ENCODE peak calls at places on chromosomes 4 and X, in five cellular contexts. One of them, this sample, is unnamed.
A peak's percentile ranks its signal among the peaks of the same experiment; 100 is the strongest.

GRCh38 chrX:41045960-41046567 is 39.2 kb upstream of the USP9X start:
- DNase-seq in tibial artery: no peak
- DNase-seq in A549: peak; percentile 48
- DNase-seq in mammary epithelial cell: no peak
- DNase-seq in CD4-positive, alpha-beta memory T cell: no peak
- DNase-seq in this sample: no peak

GRCh38 chr4:88843067-88843723 is 145.6 kb upstream of the NAP1L5 start:
- DNase-seq in tibial artery: no peak
- DNase-seq in mammary epithelial cell: no peak
- DNase-seq in CD4-positive, alpha-beta memory T cell: no peak
- DNase-seq in A549: no peak
- DNase-seq in this sample: no peak

GRCh38 chr4:159504634-159505033 is 401.8 kb downstream of the RAPGEF2 start:
- DNase-seq in A549: no peak
- DNase-seq in tibial artery: no peak
- DNase-seq in CD4-positive, alpha-beta memory T cell: no peak
- DNase-seq in mammary epithelial cell: no peak
- DNase-seq in this sample: no peak

GRCh38 chr4:147110968-147111367 is 165.3 kb upstream of the TTC29 start:
- DNase-seq in CD4-positive, alpha-beta memory T cell: no peak
- DNase-seq in tibial artery: no peak
- DNase-seq in mammary epithelial cell: no peak
- DNase-seq in A549: no peak
- DNase-seq in this sample: no peak

GRCh38 chr4:83440899-83441298 is 14.7 kb downstream of the HELQ start:
- DNase-seq in CD4-positive, alpha-beta memory T cell: no peak
- DNase-seq in A549: no peak
- DNase-seq in tibial artery: no peak
- DNase-seq in mammary epithelial cell: no peak
- DNase-seq in this sample: no peak

GRCh38 chr4:118917582-118917981 is 28.9 kb downstream of the SYNPO2 start:
- DNase-seq in tibial artery: no peak
- DNase-seq in CD4-positive, alpha-beta memory T cell: no peak
- DNase-seq in A549: no peak
- DNase-seq in mammary epithelial cell: no peak
- DNase-seq in this sample: no peak

GRCh38 chr4:127936974-127937373 is 28.0 kb downstream of the MFSD8 start:
- DNase-seq in CD4-positive, alpha-beta memory T cell: no peak
- DNase-seq in A549: no peak
- DNase-seq in mammary epithelial cell: peak; percentile 44
- DNase-seq in tibial artery: no peak
- DNase-seq in this sample: no peak

GRCh38 chrX:74500067-74500466 is 78.8 kb downstream of the SLC16A2 start:
- DNase-seq in mammary epithelial cell: no peak
- DNase-seq in CD4-positive, alpha-beta memory T cell: no peak
- DNase-seq in tibial artery: no peak
- DNase-seq in A549: no peak
- DNase-seq in this sample: no peak

GRCh38 chr4:168021666-168022065 is 70.7 kb upstream of the ANXA10 start:
- DNase-seq in A549: no peak
- DNase-seq in CD4-positive, alpha-beta memory T cell: no peak
- DNase-seq in tibial artery: no peak
- DNase-seq in mammary epithelial cell: peak; percentile 56
- DNase-seq in this sample: no peak

GRCh38 chrX:148381603-148382002 is 118.8 kb upstream of the AFF2 start:
- DNase-seq in mammary epithelial cell: no peak
- DNase-seq in CD4-positive, alpha-beta memory T cell: peak; percentile 9
- DNase-seq in A549: no peak
- DNase-seq in tibial artery: no peak
- DNase-seq in this sample: no peak

GRCh38 chrX:153922932-153923857 is 2.9 kb downstream of the ARHGAP4 start:
- DNase-seq in CD4-positive, alpha-beta memory T cell: no peak
- DNase-seq in tibial artery: peak; percentile 80
- DNase-seq in mammary epithelial cell: peak; percentile 17
- DNase-seq in A549: peak; percentile 52
- DNase-seq in this sample: peak; percentile 83

GRCh38 chr4:97770222-97770621 is 373.1 kb downstream of the STPG2 start:
- DNase-seq in CD4-positive, alpha-beta memory T cell: no peak
- DNase-seq in tibial artery: no peak
- DNase-seq in A549: no peak
- DNase-seq in mammary epithelial cell: no peak
- DNase-seq in this sample: no peak

GRCh38 chr4:58776627-58777026 is 1666.4 kb upstream of the IGFBP7 start:
- DNase-seq in CD4-positive, alpha-beta memory T cell: no peak
- DNase-seq in A549: peak; percentile 60
- DNase-seq in tibial artery: no peak
- DNase-seq in mammary epithelial cell: no peak
- DNase-seq in this sample: no peak

GRCh38 chr4:138910914-138911336 is 104.7 kb upstream of the NOCT start:
- DNase-seq in tibial artery: peak; percentile 76
- DNase-seq in CD4-positive, alpha-beta memory T cell: no peak
- DNase-seq in mammary epithelial cell: peak; percentile 87
- DNase-seq in A549: peak; percentile 90
- DNase-seq in this sample: peak; percentile 56

GRCh38 chr4:183130328-183131155 is 31.5 kb downstream of the WWC2 start:
- DNase-seq in mammary epithelial cell: peak; percentile 74
- DNase-seq in tibial artery: no peak
- DNase-seq in A549: peak; percentile 41
- DNase-seq in CD4-positive, alpha-beta memory T cell: no peak
- DNase-seq in this sample: no peak

GRCh38 chr4:12926189-12927066 is 557.7 kb downstream of the RAB28 start:
- DNase-seq in A549: no peak
- DNase-seq in tibial artery: no peak
- DNase-seq in CD4-positive, alpha-beta memory T cell: no peak
- DNase-seq in mammary epithelial cell: no peak
- DNase-seq in this sample: no peak

GRCh38 chr4:4386736-4387392 is at the start of gene NSG1:
- DNase-seq in tibial artery: no peak
- DNase-seq in CD4-positive, alpha-beta memory T cell: peak; percentile 51
- DNase-seq in A549: peak; percentile 13
- DNase-seq in mammary epithelial cell: peak; percentile 58
- DNase-seq in this sample: peak; percentile 46

GRCh38 chr4:153260553-153261306 is 56.5 kb downstream of the TRIM2 start:
- DNase-seq in CD4-positive, alpha-beta memory T cell: no peak
- DNase-seq in A549: no peak
- DNase-seq in mammary epithelial cell: no peak
- DNase-seq in tibial artery: no peak
- DNase-seq in this sample: no peak

GRCh38 chr4:1323635-1324442 is 23.2 kb upstream of the UVSSA start:
- DNase-seq in tibial artery: no peak
- DNase-seq in A549: peak; percentile 72
- DNase-seq in mammary epithelial cell: peak; percentile 98
- DNase-seq in CD4-positive, alpha-beta memory T cell: no peak
- DNase-seq in this sample: no peak

GRCh38 chrX:45602151-45602550 is 401.5 kb upstream of the DIPK2B start:
- DNase-seq in A549: no peak
- DNase-seq in CD4-positive, alpha-beta memory T cell: no peak
- DNase-seq in tibial artery: no peak
- DNase-seq in mammary epithelial cell: no peak
- DNase-seq in this sample: no peak

GRCh38 chr4:3462790-3463415 is at the start of gene DOK7:
- DNase-seq in mammary epithelial cell: no peak
- DNase-seq in tibial artery: no peak
- DNase-seq in A549: no peak
- DNase-seq in CD4-positive, alpha-beta memory T cell: no peak
- DNase-seq in this sample: peak; percentile 87

GRCh38 chr4:23789765-23790164 is 100.1 kb downstream of the PPARGC1A start:
- DNase-seq in tibial artery: peak; percentile 70
- DNase-seq in CD4-positive, alpha-beta memory T cell: no peak
- DNase-seq in mammary epithelial cell: no peak
- DNase-seq in A549: no peak
- DNase-seq in this sample: peak; percentile 23

GRCh38 chr4:113998026-113998425 is 18.6 kb upstream of the ARSJ start:
- DNase-seq in mammary epithelial cell: no peak
- DNase-seq in tibial artery: no peak
- DNase-seq in CD4-positive, alpha-beta memory T cell: no peak
- DNase-seq in A549: no peak
- DNase-seq in this sample: no peak

GRCh38 chr4:33543941-33544450 is 2700.3 kb downstream of the ARAP2 start:
- DNase-seq in A549: no peak
- DNase-seq in CD4-positive, alpha-beta memory T cell: no peak
- DNase-seq in tibial artery: no peak
- DNase-seq in mammary epithelial cell: no peak
- DNase-seq in this sample: no peak

GRCh38 chrX:69032601-69033000 is 132.7 kb downstream of the PJA1 start:
- DNase-seq in tibial artery: no peak
- DNase-seq in mammary epithelial cell: peak; percentile 84
- DNase-seq in CD4-positive, alpha-beta memory T cell: no peak
- DNase-seq in A549: no peak
- DNase-seq in this sample: no peak

GRCh38 chrX:17839269-17839668 is 21.8 kb downstream of the RAI2 start:
- DNase-seq in tibial artery: no peak
- DNase-seq in mammary epithelial cell: no peak
- DNase-seq in A549: no peak
- DNase-seq in CD4-positive, alpha-beta memory T cell: no peak
- DNase-seq in this sample: no peak

GRCh38 chrX:68821616-68822015 is 7.2 kb upstream of the EFNB1 start:
- DNase-seq in tibial artery: no peak
- DNase-seq in mammary epithelial cell: no peak
- DNase-seq in CD4-positive, alpha-beta memory T cell: no peak
- DNase-seq in A549: no peak
- DNase-seq in this sample: no peak

GRCh38 chr4:38387348-38387747 is 276.7 kb upstream of the KLF3 start:
- DNase-seq in mammary epithelial cell: peak; percentile 23
- DNase-seq in tibial artery: peak; percentile 88
- DNase-seq in CD4-positive, alpha-beta memory T cell: no peak
- DNase-seq in A549: no peak
- DNase-seq in this sample: peak; percentile 51

GRCh38 chr4:57553695-57554094 is 443.5 kb upstream of the IGFBP7 start:
- DNase-seq in mammary epithelial cell: no peak
- DNase-seq in CD4-positive, alpha-beta memory T cell: no peak
- DNase-seq in A549: no peak
- DNase-seq in tibial artery: no peak
- DNase-seq in this sample: no peak

DNA sequence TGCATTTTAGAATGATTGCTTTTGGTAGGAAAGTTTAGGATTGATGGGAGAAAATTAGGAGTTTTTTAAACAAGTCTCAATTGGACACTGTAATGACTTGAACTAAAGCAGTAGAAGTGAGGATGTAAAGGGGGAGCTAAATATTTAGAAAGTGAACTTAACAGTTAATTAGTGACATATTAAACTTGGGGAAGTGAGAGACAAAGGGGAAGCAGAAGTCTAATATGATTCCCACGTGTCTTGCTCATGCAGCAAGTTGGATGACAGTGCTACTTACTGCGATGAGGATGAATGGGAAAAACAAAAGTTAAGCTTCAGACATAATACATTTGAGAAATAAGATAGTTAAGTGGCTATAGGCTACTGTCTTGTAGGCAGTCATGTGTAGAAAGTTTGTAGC is 110.4 kb downstream of the RPA4 start:
- DNase-seq in mammary epithelial cell: no peak
- DNase-seq in CD4-positive, alpha-beta memory T cell: no peak
- DNase-seq in tibial artery: no peak
- DNase-seq in A549: no peak
- DNase-seq in this sample: no peak
- H3K27ac ChIP-seq in mammary epithelial cell: no peak overlapping the region
- H3K27ac ChIP-seq in CD4-positive, alpha-beta memory T cell: no peak overlapping the region
- H3K27ac ChIP-seq in tibial artery: no peak overlapping the region
- H3K27ac ChIP-seq in A549: no peak overlapping the region
- H3K27ac ChIP-seq in this sample: no peak overlapping the region

GRCh38 chr4:105015750-105016149 is 130.9 kb upstream of the TET2 start:
- DNase-seq in CD4-positive, alpha-beta memory T cell: no peak
- DNase-seq in tibial artery: no peak
- DNase-seq in mammary epithelial cell: no peak
- DNase-seq in A549: no peak
- DNase-seq in this sample: no peak
- H3K9me3 ChIP-seq in CD4-positive, alpha-beta memory T cell: no peaks in the 10 kb centered on the region
- H3K9me3 ChIP-seq in tibial artery: no peaks in the 10 kb centered on the region
- H3K9me3 ChIP-seq in mammary epithelial cell: no peaks in the 10 kb centered on the region
- H3K9me3 ChIP-seq in A549: no peaks in the 10 kb centered on the region
- H3K9me3 ChIP-seq in this sample: no peaks in the 10 kb centered on the region

GRCh38 chr4:186072516-186072915 is 3.6 kb downstream of the TLR3 start:
- DNase-seq in CD4-positive, alpha-beta memory T cell: no peak
- DNase-seq in A549: no peak
- DNase-seq in tibial artery: no peak
- DNase-seq in mammary epithelial cell: no peak
- DNase-seq in this sample: no peak

GRCh38 chr4:186068581-186069402 is at the start of gene TLR3:
- DNase-seq in mammary epithelial cell: peak; percentile 42
- DNase-seq in CD4-positive, alpha-beta memory T cell: peak; percentile 32
- DNase-seq in A549: no peak
- DNase-seq in tibial artery: no peak
- DNase-seq in this sample: no peak

GRCh38 chr4:186061919-186062318 is 7.0 kb upstream of the TLR3 start:
- DNase-seq in mammary epithelial cell: no peak
- DNase-seq in CD4-positive, alpha-beta memory T cell: no peak
- DNase-seq in tibial artery: no peak
- DNase-seq in A549: no peak
- DNase-seq in this sample: no peak

GRCh38 chr4:186069734-186070133 is 778 bp downstream of the TLR3 start:
- DNase-seq in CD4-positive, alpha-beta memory T cell: no peak
- DNase-seq in mammary epithelial cell: no peak
- DNase-seq in tibial artery: no peak
- DNase-seq in A549: no peak
- DNase-seq in this sample: no peak

GRCh38 chr4:186067757-186068385 is 1.1 kb upstream of the TLR3 start:
- DNase-seq in A549: peak; percentile 70
- DNase-seq in mammary epithelial cell: peak; percentile 32
- DNase-seq in CD4-positive, alpha-beta memory T cell: peak; percentile 31
- DNase-seq in tibial artery: peak; percentile 54
- DNase-seq in this sample: peak; percentile 56
- H3K27ac ChIP-seq in A549: no peak overlapping the region
- H3K27ac ChIP-seq in mammary epithelial cell: no peak overlapping the region
- H3K27ac ChIP-seq in CD4-positive, alpha-beta memory T cell: no peak overlapping the region
- H3K27ac ChIP-seq in tibial artery: peak overlapping the region; percentile 61
- H3K27ac ChIP-seq in this sample: peak overlapping the region; percentile 17

GRCh38 chr4:19193274-19193962 is 1058.3 kb upstream of the SLIT2 start:
- DNase-seq in A549: no peak
- DNase-seq in tibial artery: no peak
- DNase-seq in CD4-positive, alpha-beta memory T cell: no peak
- DNase-seq in mammary epithelial cell: no peak
- DNase-seq in this sample: no peak
- H3K9me3 ChIP-seq in A549: no peaks in the 10 kb centered on the region
- H3K9me3 ChIP-seq in tibial artery: no peaks in the 10 kb centered on the region
- H3K9me3 ChIP-seq in CD4-positive, alpha-beta memory T cell: no peaks in the 10 kb centered on the region
- H3K9me3 ChIP-seq in mammary epithelial cell: no peaks in the 10 kb centered on the region
- H3K9me3 ChIP-seq in this sample: no peaks in the 10 kb centered on the region

GRCh38 chr4:173524218-173525117 is 5.6 kb downstream of the HAND2 start:
- DNase-seq in mammary epithelial cell: no peak
- DNase-seq in tibial artery: no peak
- DNase-seq in A549: no peak
- DNase-seq in CD4-positive, alpha-beta memory T cell: no peak
- DNase-seq in this sample: no peak
- H3K27ac ChIP-seq in mammary epithelial cell: no peak overlapping the region
- H3K27ac ChIP-seq in tibial artery: peak overlapping the region; percentile 97
- H3K27ac ChIP-seq in A549: no peak overlapping the region
- H3K27ac ChIP-seq in CD4-positive, alpha-beta memory T cell: no peak overlapping the region
- H3K27ac ChIP-seq in this sample: no peak overlapping the region

GRCh38 chrX:125710403-125711062 is 390.9 kb downstream of the TEX13C start:
- DNase-seq in tibial artery: no peak
- DNase-seq in A549: no peak
- DNase-seq in CD4-positive, alpha-beta memory T cell: no peak
- DNase-seq in mammary epithelial cell: no peak
- DNase-seq in this sample: no peak
- H3K9me3 ChIP-seq in tibial artery: no peaks in the 10 kb centered on the region
- H3K9me3 ChIP-seq in A549: no peaks in the 10 kb centered on the region
- H3K9me3 ChIP-seq in CD4-positive, alpha-beta memory T cell: no peaks in the 10 kb centered on the region
- H3K9me3 ChIP-seq in mammary epithelial cell: peaks cover 15% of the 10 kb centered on the region
- H3K9me3 ChIP-seq in this sample: no peaks in the 10 kb centered on the region

This sample was measured in psoas muscle.